ENCODE peak calls at places on chromosomes 2 and 18, in nine cellular contexts. One of them, this sample, is unnamed.

GRCh38 chr2:145906356-145906755 is 1386.4 kb upstream of the ZEB2 start:
- DNase-seq in heart right ventricle: no peak
- DNase-seq in neuronal stem cell: no peak
- DNase-seq in vagina: no peak
- DNase-seq in mesenchymal stem cell: peak; percentile 19
- DNase-seq in A549: peak; percentile 2
- DNase-seq in uterus: no peak
- DNase-seq in GM23248: no peak
- DNase-seq in colonic mucosa: no peak
- DNase-seq in this sample: no peak

GRCh38 chr2:200863655-200864205 is 728 bp downstream of the CLK1 start:
- DNase-seq in heart right ventricle: no peak
- DNase-seq in vagina: no peak
- DNase-seq in neuronal stem cell: no peak
- DNase-seq in GM23248: peak; percentile 61
- DNase-seq in A549: peak; percentile 39
- DNase-seq in uterus: no peak
- DNase-seq in colonic mucosa: peak; percentile 33
- DNase-seq in mesenchymal stem cell: no peak
- DNase-seq in this sample: no peak

GRCh38 chr2:151478011-151478410 is 68.3 kb downstream of the RIF1 start:
- DNase-seq in heart right ventricle: no peak
- DNase-seq in A549: no peak
- DNase-seq in mesenchymal stem cell: no peak
- DNase-seq in vagina: no peak
- DNase-seq in colonic mucosa: no peak
- DNase-seq in uterus: no peak
- DNase-seq in GM23248: peak; percentile 48
- DNase-seq in neuronal stem cell: no peak
- DNase-seq in this sample: no peak

GRCh38 chr2:232628466-232629200 is 4.8 kb upstream of the EFHD1 start:
- DNase-seq in vagina: no peak
- DNase-seq in A549: no peak
- DNase-seq in uterus: peak; percentile 82
- DNase-seq in colonic mucosa: no peak
- DNase-seq in mesenchymal stem cell: no peak
- DNase-seq in neuronal stem cell: no peak
- DNase-seq in GM23248: no peak
- DNase-seq in heart right ventricle: peak; percentile 68
- DNase-seq in this sample: peak; percentile 42

GRCh38 chr2:11539317-11540147 is 5.7 kb downstream of the GREB1 start:
- DNase-seq in colonic mucosa: no peak
- DNase-seq in uterus: peak; percentile 85
- DNase-seq in GM23248: no peak
- DNase-seq in heart right ventricle: no peak
- DNase-seq in A549: no peak
- DNase-seq in vagina: no peak
- DNase-seq in mesenchymal stem cell: no peak
- DNase-seq in neuronal stem cell: no peak
- DNase-seq in this sample: no peak

GRCh38 chr18:3248670-3249359 is 1.2 kb downstream of the MYL12A start:
- DNase-seq in vagina: no peak
- DNase-seq in neuronal stem cell: no peak
- DNase-seq in A549: peak; percentile 70
- DNase-seq in GM23248: peak; percentile 70
- DNase-seq in mesenchymal stem cell: peak; percentile 56
- DNase-seq in colonic mucosa: peak; percentile 72
- DNase-seq in uterus: no peak
- DNase-seq in heart right ventricle: no peak
- DNase-seq in this sample: no peak

GRCh38 chr2:21039080-21039556 is 4.8 kb downstream of the APOB start:
- DNase-seq in vagina: no peak
- DNase-seq in A549: no peak
- DNase-seq in neuronal stem cell: no peak
- DNase-seq in mesenchymal stem cell: no peak
- DNase-seq in uterus: no peak
- DNase-seq in GM23248: no peak
- DNase-seq in colonic mucosa: no peak
- DNase-seq in heart right ventricle: no peak
- DNase-seq in this sample: no peak

GRCh38 chr18:3225588-3225987 is 5.8 kb upstream of the MYOM1 start:
- DNase-seq in A549: no peak
- DNase-seq in neuronal stem cell: no peak
- DNase-seq in mesenchymal stem cell: no peak
- DNase-seq in uterus: no peak
- DNase-seq in GM23248: no peak
- DNase-seq in heart right ventricle: no peak
- DNase-seq in colonic mucosa: no peak
- DNase-seq in vagina: no peak
- DNase-seq in this sample: no peak

GRCh38 chr2:228987441-228988155 is 283.5 kb downstream of the PID1 start:
- DNase-seq in neuronal stem cell: no peak
- DNase-seq in heart right ventricle: no peak
- DNase-seq in A549: no peak
- DNase-seq in uterus: no peak
- DNase-seq in mesenchymal stem cell: no peak
- DNase-seq in vagina: no peak
- DNase-seq in GM23248: no peak
- DNase-seq in colonic mucosa: no peak
- DNase-seq in this sample: no peak

GRCh38 chr18:68484241-68484640 is 230.7 kb downstream of the TMX3 start:
- DNase-seq in heart right ventricle: no peak
- DNase-seq in mesenchymal stem cell: peak; percentile 47
- DNase-seq in neuronal stem cell: no peak
- DNase-seq in A549: no peak
- DNase-seq in GM23248: peak; percentile 8
- DNase-seq in colonic mucosa: no peak
- DNase-seq in uterus: no peak
- DNase-seq in vagina: no peak
- DNase-seq in this sample: no peak

GRCh38 chr2:11456251-11456650 is 9.7 kb downstream of the E2F6 start:
- DNase-seq in colonic mucosa: no peak
- DNase-seq in uterus: no peak
- DNase-seq in heart right ventricle: no peak
- DNase-seq in vagina: no peak
- DNase-seq in mesenchymal stem cell: no peak
- DNase-seq in neuronal stem cell: no peak
- DNase-seq in A549: no peak
- DNase-seq in GM23248: no peak
- DNase-seq in this sample: no peak

GRCh38 chr2:206082298-206082843 is 3.6 kb downstream of the INO80D start:
- DNase-seq in A549: no peak
- DNase-seq in vagina: no peak
- DNase-seq in heart right ventricle: no peak
- DNase-seq in colonic mucosa: no peak
- DNase-seq in neuronal stem cell: no peak
- DNase-seq in mesenchymal stem cell: no peak
- DNase-seq in uterus: no peak
- DNase-seq in GM23248: no peak
- DNase-seq in this sample: no peak

GRCh38 chr2:42788882-42789281 is 3.5 kb downstream of the HAAO start:
- DNase-seq in GM23248: no peak
- DNase-seq in uterus: no peak
- DNase-seq in A549: no peak
- DNase-seq in vagina: no peak
- DNase-seq in neuronal stem cell: no peak
- DNase-seq in mesenchymal stem cell: no peak
- DNase-seq in colonic mucosa: no peak
- DNase-seq in heart right ventricle: no peak
- DNase-seq in this sample: no peak

GRCh38 chr18:48838921-48839818 is 111.6 kb downstream of the SMAD7 start:
- DNase-seq in vagina: no peak
- DNase-seq in A549: no peak
- DNase-seq in uterus: no peak
- DNase-seq in colonic mucosa: no peak
- DNase-seq in neuronal stem cell: no peak
- DNase-seq in GM23248: peak; percentile 91
- DNase-seq in heart right ventricle: no peak
- DNase-seq in mesenchymal stem cell: peak; percentile 90
- DNase-seq in this sample: no peak

DNA sequence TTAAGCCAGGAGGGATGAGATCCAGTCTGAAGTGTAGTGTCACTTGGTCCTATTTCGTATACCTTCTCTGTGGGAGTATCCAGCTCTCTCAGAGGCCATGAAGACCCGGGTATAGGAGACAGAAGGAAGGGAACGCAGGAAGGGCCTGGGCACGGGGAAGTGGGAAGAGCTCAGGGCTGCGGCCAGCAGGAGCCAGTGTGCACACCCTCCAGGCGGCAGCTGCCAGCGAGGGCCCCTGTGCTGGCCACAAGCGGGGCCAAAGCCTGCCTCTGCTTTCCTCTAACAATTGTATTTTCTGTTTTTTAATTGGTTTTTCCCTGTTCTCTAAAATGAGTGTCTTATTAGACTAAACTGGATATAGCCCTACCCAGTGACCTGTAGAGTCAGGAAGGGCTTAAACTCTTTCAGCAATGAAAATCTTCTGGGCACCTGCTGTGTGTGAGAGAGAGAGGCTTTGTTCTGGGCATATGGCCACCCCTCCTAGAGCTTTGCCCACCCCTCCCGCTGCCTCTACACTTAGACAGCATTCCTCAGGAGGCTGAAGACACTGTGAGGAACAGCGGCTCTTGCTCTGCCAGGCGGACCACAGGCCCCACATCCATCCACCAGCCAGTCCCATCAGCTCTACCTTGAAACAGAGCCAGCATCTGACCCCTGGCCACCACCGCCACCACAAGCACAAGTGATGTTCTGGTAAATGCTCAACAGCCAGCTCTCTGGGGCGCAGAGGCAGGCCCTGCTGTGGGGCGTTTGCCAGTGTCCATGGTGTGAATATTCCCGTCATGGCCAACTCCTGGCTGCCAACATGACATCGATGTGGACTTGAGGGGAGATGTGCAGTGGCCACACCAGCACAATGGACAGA is 9.5 kb downstream of the GPR17 start:
- DNase-seq in GM23248: no peak
- DNase-seq in colonic mucosa: no peak
- DNase-seq in neuronal stem cell: peak; percentile 47
- DNase-seq in uterus: no peak
- DNase-seq in heart right ventricle: peak; percentile 64
- DNase-seq in vagina: no peak
- DNase-seq in A549: no peak
- DNase-seq in mesenchymal stem cell: no peak
- DNase-seq in this sample: no peak
- H3K27ac ChIP-seq in GM23248: no peak overlapping the region
- H3K27ac ChIP-seq in colonic mucosa: no peak overlapping the region
- H3K27ac ChIP-seq in neuronal stem cell: peak overlapping the region; percentile 57
- H3K27ac ChIP-seq in uterus: peak overlapping the region; percentile 44
- H3K27ac ChIP-seq in heart right ventricle: peak overlapping the region; percentile 78
- H3K27ac ChIP-seq in vagina: peak overlapping the region; percentile 7
- H3K27ac ChIP-seq in A549: no peak overlapping the region
- H3K27ac ChIP-seq in mesenchymal stem cell: no peak overlapping the region
- H3K27ac ChIP-seq in this sample: no peak overlapping the region

GRCh38 chr2:8927510-8928456 is 75.7 kb downstream of the MBOAT2 start:
- DNase-seq in vagina: no peak
- DNase-seq in heart right ventricle: no peak
- DNase-seq in uterus: no peak
- DNase-seq in A549: no peak
- DNase-seq in neuronal stem cell: no peak
- DNase-seq in colonic mucosa: no peak
- DNase-seq in mesenchymal stem cell: no peak
- DNase-seq in GM23248: no peak
- DNase-seq in this sample: no peak
- H3K27ac ChIP-seq in vagina: no peak overlapping the region
- H3K27ac ChIP-seq in heart right ventricle: no peak overlapping the region
- H3K27ac ChIP-seq in uterus: no peak overlapping the region
- H3K27ac ChIP-seq in A549: no peak overlapping the region
- H3K27ac ChIP-seq in neuronal stem cell: no peak overlapping the region
- H3K27ac ChIP-seq in colonic mucosa: no peak overlapping the region
- H3K27ac ChIP-seq in mesenchymal stem cell: no peak overlapping the region
- H3K27ac ChIP-seq in GM23248: no peak overlapping the region
- H3K27ac ChIP-seq in this sample: peak overlapping the region; percentile 85

GRCh38 chr2:23602113-23602512 is 217.1 kb downstream of the KLHL29 start:
- DNase-seq in uterus: peak; percentile 89
- DNase-seq in vagina: no peak
- DNase-seq in GM23248: peak; percentile 32
- DNase-seq in neuronal stem cell: no peak
- DNase-seq in colonic mucosa: no peak
- DNase-seq in mesenchymal stem cell: peak; percentile 89
- DNase-seq in heart right ventricle: no peak
- DNase-seq in A549: peak; percentile 53
- DNase-seq in this sample: peak; percentile 46

GRCh38 chr2:23599006-23599405 is 214.0 kb downstream of the KLHL29 start:
- DNase-seq in heart right ventricle: no peak
- DNase-seq in uterus: no peak
- DNase-seq in mesenchymal stem cell: no peak
- DNase-seq in colonic mucosa: no peak
- DNase-seq in GM23248: no peak
- DNase-seq in vagina: no peak
- DNase-seq in A549: no peak
- DNase-seq in neuronal stem cell: no peak
- DNase-seq in this sample: no peak

GRCh38 chr2:23599691-23600090 is 214.7 kb downstream of the KLHL29 start:
- DNase-seq in uterus: no peak
- DNase-seq in colonic mucosa: no peak
- DNase-seq in mesenchymal stem cell: no peak
- DNase-seq in A549: no peak
- DNase-seq in heart right ventricle: no peak
- DNase-seq in neuronal stem cell: no peak
- DNase-seq in vagina: no peak
- DNase-seq in GM23248: no peak
- DNase-seq in this sample: no peak

GRCh38 chr2:23601301-23601965 is 216.5 kb downstream of the KLHL29 start:
- DNase-seq in colonic mucosa: no peak
- DNase-seq in heart right ventricle: no peak
- DNase-seq in A549: no peak
- DNase-seq in uterus: no peak
- DNase-seq in neuronal stem cell: no peak
- DNase-seq in GM23248: no peak
- DNase-seq in vagina: no peak
- DNase-seq in mesenchymal stem cell: peak; percentile 18
- DNase-seq in this sample: no peak

GRCh38 chr2:23600336-23600735 is 215.4 kb downstream of the KLHL29 start:
- DNase-seq in colonic mucosa: no peak
- DNase-seq in neuronal stem cell: no peak
- DNase-seq in mesenchymal stem cell: no peak
- DNase-seq in uterus: no peak
- DNase-seq in GM23248: no peak
- DNase-seq in vagina: no peak
- DNase-seq in heart right ventricle: no peak
- DNase-seq in A549: no peak
- DNase-seq in this sample: no peak
- H3K27ac ChIP-seq in colonic mucosa: no peak overlapping the region
- H3K27ac ChIP-seq in neuronal stem cell: no peak overlapping the region
- H3K27ac ChIP-seq in mesenchymal stem cell: no peak overlapping the region
- H3K27ac ChIP-seq in uterus: no peak overlapping the region
- H3K27ac ChIP-seq in GM23248: no peak overlapping the region
- H3K27ac ChIP-seq in vagina: no peak overlapping the region
- H3K27ac ChIP-seq in heart right ventricle: no peak overlapping the region
- H3K27ac ChIP-seq in A549: no peak overlapping the region
- H3K27ac ChIP-seq in this sample: no peak overlapping the region

DNA sequence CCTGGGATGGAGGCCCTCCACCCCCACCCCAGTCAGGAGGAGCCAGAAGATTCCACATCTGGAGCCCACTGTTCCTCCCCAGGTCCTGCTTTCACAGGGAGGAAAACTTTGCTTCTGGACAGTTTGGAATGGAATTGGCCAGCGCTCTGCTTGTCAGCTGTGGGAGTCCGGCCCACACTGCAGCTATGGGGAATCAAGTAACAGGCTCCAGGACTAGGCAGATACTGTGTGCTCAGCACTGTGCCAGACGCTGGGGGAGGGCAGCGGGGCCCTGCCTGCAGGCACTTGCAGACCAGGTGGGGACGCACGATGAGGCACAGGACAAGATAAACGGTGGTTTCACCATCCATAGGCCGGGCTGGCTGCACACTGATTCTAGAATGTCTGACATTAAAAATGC is 114.0 kb downstream of the STPG4 start:
- DNase-seq in mesenchymal stem cell: peak; percentile 50
- DNase-seq in A549: no peak
- DNase-seq in uterus: no peak
- DNase-seq in GM23248: no peak
- DNase-seq in colonic mucosa: no peak
- DNase-seq in heart right ventricle: peak; percentile 68
- DNase-seq in vagina: no peak
- DNase-seq in neuronal stem cell: no peak
- DNase-seq in this sample: no peak
- H3K27ac ChIP-seq in mesenchymal stem cell: no peak overlapping the region
- H3K27ac ChIP-seq in A549: peak overlapping the region; percentile 97
- H3K27ac ChIP-seq in uterus: peak overlapping the region; percentile 42
- H3K27ac ChIP-seq in GM23248: peak overlapping the region; percentile 93
- H3K27ac ChIP-seq in colonic mucosa: peak overlapping the region; percentile 25
- H3K27ac ChIP-seq in heart right ventricle: peak overlapping the region; percentile 57
- H3K27ac ChIP-seq in vagina: peak overlapping the region; percentile 17
- H3K27ac ChIP-seq in neuronal stem cell: no peak overlapping the region
- H3K27ac ChIP-seq in this sample: peak overlapping the region; percentile 82